ENCODE peak calls at places on chromosomes 3 and 15, in six cellular contexts. One of them, this sample, is unnamed.

GRCh38 chr15:81323944-81324881 is at the start of gene STARD5:
- DNase-seq in brain microvascular endothelial cell: peak; percentile 97
- DNase-seq in IMR-90: peak; percentile 96
- DNase-seq in adrenal gland: peak; percentile 99
- DNase-seq in PC-9: peak; percentile 84
- DNase-seq in spleen: peak; percentile 100
- DNase-seq in this sample: peak; percentile 99

GRCh38 chr15:52288051-52288942 is 7.3 kb downstream of the MYO5C start:
- DNase-seq in brain microvascular endothelial cell: no peak
- DNase-seq in IMR-90: peak; percentile 46
- DNase-seq in adrenal gland: no peak
- DNase-seq in PC-9: peak; percentile 90
- DNase-seq in spleen: no peak
- DNase-seq in this sample: no peak

GRCh38 chr15:80890341-80890972 is 99.2 kb downstream of the MESD start:
- DNase-seq in brain microvascular endothelial cell: peak; percentile 61
- DNase-seq in IMR-90: peak; percentile 42
- DNase-seq in adrenal gland: no peak
- DNase-seq in PC-9: no peak
- DNase-seq in spleen: no peak
- DNase-seq in this sample: no peak

GRCh38 chr3:58190882-58191281 is 19.9 kb downstream of the DNASE1L3 start:
- DNase-seq in brain microvascular endothelial cell: no peak
- DNase-seq in IMR-90: no peak
- DNase-seq in adrenal gland: no peak
- DNase-seq in PC-9: no peak
- DNase-seq in spleen: peak; percentile 24
- DNase-seq in this sample: no peak

GRCh38 chr3:155083313-155083905 is 3.3 kb downstream of the MME start:
- DNase-seq in brain microvascular endothelial cell: no peak
- DNase-seq in IMR-90: peak; percentile 20
- DNase-seq in adrenal gland: no peak
- DNase-seq in PC-9: no peak
- DNase-seq in spleen: no peak
- DNase-seq in this sample: no peak

GRCh38 chr3:95334461-95334860 is 1271.6 kb downstream of the NSUN3 start:
- DNase-seq in brain microvascular endothelial cell: no peak
- DNase-seq in IMR-90: no peak
- DNase-seq in adrenal gland: no peak
- DNase-seq in PC-9: no peak
- DNase-seq in spleen: no peak
- DNase-seq in this sample: no peak

GRCh38 chr3:178419078-178419477 is 117.2 kb upstream of the KCNMB2 start:
- DNase-seq in brain microvascular endothelial cell: peak; percentile 52
- DNase-seq in IMR-90: peak; percentile 59
- DNase-seq in adrenal gland: no peak
- DNase-seq in PC-9: no peak
- DNase-seq in spleen: no peak
- DNase-seq in this sample: no peak

GRCh38 chr3:133376805-133377204 is 23.1 kb upstream of the BFSP2 start:
- DNase-seq in brain microvascular endothelial cell: peak; percentile 16
- DNase-seq in IMR-90: no peak
- DNase-seq in adrenal gland: no peak
- DNase-seq in PC-9: no peak
- DNase-seq in spleen: no peak
- DNase-seq in this sample: no peak

GRCh38 chr3:178095522-178095921 is 440.7 kb upstream of the KCNMB2 start:
- DNase-seq in brain microvascular endothelial cell: no peak
- DNase-seq in IMR-90: no peak
- DNase-seq in adrenal gland: no peak
- DNase-seq in PC-9: no peak
- DNase-seq in spleen: no peak
- DNase-seq in this sample: no peak

GRCh38 chr3:67090472-67090871 is 92.4 kb downstream of the KBTBD8 start:
- DNase-seq in brain microvascular endothelial cell: peak; percentile 83
- DNase-seq in IMR-90: peak; percentile 82
- DNase-seq in adrenal gland: no peak
- DNase-seq in PC-9: no peak
- DNase-seq in spleen: no peak
- DNase-seq in this sample: no peak

GRCh38 chr15:60673156-60673555 is 194.2 kb upstream of the ICE2 start:
- DNase-seq in brain microvascular endothelial cell: no peak
- DNase-seq in IMR-90: no peak
- DNase-seq in adrenal gland: no peak
- DNase-seq in PC-9: no peak
- DNase-seq in spleen: no peak
- DNase-seq in this sample: no peak

GRCh38 chr15:98712845-98713584 is 64.7 kb downstream of the IGF1R start:
- DNase-seq in brain microvascular endothelial cell: no peak
- DNase-seq in IMR-90: no peak
- DNase-seq in adrenal gland: no peak
- DNase-seq in PC-9: no peak
- DNase-seq in spleen: no peak
- DNase-seq in this sample: no peak

GRCh38 chr3:48528043-48528442 is 24.1 kb upstream of the SHISA5 start:
- DNase-seq in brain microvascular endothelial cell: no peak
- DNase-seq in IMR-90: no peak
- DNase-seq in adrenal gland: no peak
- DNase-seq in PC-9: no peak
- DNase-seq in spleen: no peak
- DNase-seq in this sample: no peak

GRCh38 chr15:40160689-40161688 is at the start of gene BUB1B:
- DNase-seq in brain microvascular endothelial cell: peak; percentile 94
- DNase-seq in IMR-90: peak; percentile 87
- DNase-seq in adrenal gland: peak; percentile 95
- DNase-seq in PC-9: peak; percentile 92
- DNase-seq in spleen: peak; percentile 96
- DNase-seq in this sample: peak; percentile 92

GRCh38 chr3:125043599-125044151 is 12.1 kb downstream of the HEG1 start:
- DNase-seq in brain microvascular endothelial cell: no peak
- DNase-seq in IMR-90: no peak
- DNase-seq in adrenal gland: no peak
- DNase-seq in PC-9: no peak
- DNase-seq in spleen: no peak
- DNase-seq in this sample: no peak
- H3K27me3 ChIP-seq in brain microvascular endothelial cell: no peaks in the 10 kb centered on the region
- H3K27me3 ChIP-seq in IMR-90: no peaks in the 10 kb centered on the region
- H3K27me3 ChIP-seq in adrenal gland: no peaks in the 10 kb centered on the region
- H3K27me3 ChIP-seq in PC-9: no peaks in the 10 kb centered on the region
- H3K27me3 ChIP-seq in spleen: no peaks in the 10 kb centered on the region
- H3K27me3 ChIP-seq in this sample: no peaks in the 10 kb centered on the region

GRCh38 chr3:168622795-168623194 is 527.1 kb upstream of the GOLIM4 start:
- DNase-seq in brain microvascular endothelial cell: no peak
- DNase-seq in IMR-90: no peak
- DNase-seq in adrenal gland: no peak
- DNase-seq in PC-9: no peak
- DNase-seq in spleen: no peak
- DNase-seq in this sample: no peak
- H3K36me3 ChIP-seq in brain microvascular endothelial cell: no peaks in the 10 kb centered on the region
- H3K36me3 ChIP-seq in IMR-90: no peaks in the 10 kb centered on the region
- H3K36me3 ChIP-seq in adrenal gland: no peaks in the 10 kb centered on the region
- H3K36me3 ChIP-seq in PC-9: no peaks in the 10 kb centered on the region
- H3K36me3 ChIP-seq in spleen: no peaks in the 10 kb centered on the region
- H3K36me3 ChIP-seq in this sample: no peaks in the 10 kb centered on the region

GRCh38 chr3:193028283-193028682 is 110.6 kb upstream of the MB21D2 start:
- DNase-seq in brain microvascular endothelial cell: no peak
- DNase-seq in IMR-90: no peak
- DNase-seq in adrenal gland: no peak
- DNase-seq in PC-9: no peak
- DNase-seq in spleen: no peak
- DNase-seq in this sample: no peak

GRCh38 chr3:193031909-193032308 is 114.3 kb upstream of the MB21D2 start:
- DNase-seq in brain microvascular endothelial cell: no peak
- DNase-seq in IMR-90: no peak
- DNase-seq in adrenal gland: no peak
- DNase-seq in PC-9: no peak
- DNase-seq in spleen: no peak
- DNase-seq in this sample: no peak

GRCh38 chr3:193030276-193030675 is 112.6 kb upstream of the MB21D2 start:
- DNase-seq in brain microvascular endothelial cell: peak; percentile 30
- DNase-seq in IMR-90: peak; percentile 42
- DNase-seq in adrenal gland: no peak
- DNase-seq in PC-9: no peak
- DNase-seq in spleen: no peak
- DNase-seq in this sample: no peak

GRCh38 chr3:193033381-193033780 is 115.7 kb upstream of the MB21D2 start:
- DNase-seq in brain microvascular endothelial cell: no peak
- DNase-seq in IMR-90: no peak
- DNase-seq in adrenal gland: no peak
- DNase-seq in PC-9: no peak
- DNase-seq in spleen: no peak
- DNase-seq in this sample: no peak

DNA sequence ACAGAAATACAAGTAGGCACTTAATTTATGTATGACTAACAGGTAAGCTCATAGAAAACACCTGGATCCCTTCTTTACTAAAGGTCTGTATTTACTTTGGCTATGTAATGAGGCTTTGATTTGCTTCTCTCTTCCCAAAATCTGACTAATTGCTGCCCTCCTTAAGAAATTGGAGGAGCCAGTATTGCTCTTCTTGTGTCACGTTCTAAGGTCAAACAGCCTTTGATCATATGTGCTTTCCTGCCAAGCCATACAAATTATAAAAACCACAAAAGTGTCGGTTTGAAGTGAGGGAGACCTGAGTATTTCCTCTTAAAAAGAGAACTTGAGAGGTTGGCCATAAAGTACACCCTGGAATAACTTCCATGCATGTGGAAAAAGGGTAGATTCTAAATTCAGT is 112.1 kb upstream of the MB21D2 start:
- DNase-seq in brain microvascular endothelial cell: no peak
- DNase-seq in IMR-90: no peak
- DNase-seq in adrenal gland: no peak
- DNase-seq in PC-9: no peak
- DNase-seq in spleen: no peak
- DNase-seq in this sample: no peak
- H3K27me3 ChIP-seq in brain microvascular endothelial cell: no peaks in the 10 kb centered on the region
- H3K27me3 ChIP-seq in IMR-90: peaks cover 10% of the 10 kb centered on the region
- H3K27me3 ChIP-seq in adrenal gland: no peaks in the 10 kb centered on the region
- H3K27me3 ChIP-seq in PC-9: no peaks in the 10 kb centered on the region
- H3K27me3 ChIP-seq in spleen: no peaks in the 10 kb centered on the region
- H3K27me3 ChIP-seq in this sample: no peaks in the 10 kb centered on the region

GRCh38 chr3:152459572-152459971 is 190.8 kb downstream of the MBNL1 start:
- DNase-seq in brain microvascular endothelial cell: no peak
- DNase-seq in IMR-90: no peak
- DNase-seq in adrenal gland: no peak
- DNase-seq in PC-9: no peak
- DNase-seq in spleen: no peak
- DNase-seq in this sample: no peak
- H3K36me3 ChIP-seq in brain microvascular endothelial cell: peaks cover 20% of the 10 kb centered on the region
- H3K36me3 ChIP-seq in IMR-90: peaks cover 25% of the 10 kb centered on the region
- H3K36me3 ChIP-seq in adrenal gland: peaks cover 20% of the 10 kb centered on the region
- H3K36me3 ChIP-seq in PC-9: peaks cover 12% of the 10 kb centered on the region
- H3K36me3 ChIP-seq in spleen: peaks cover 34% of the 10 kb centered on the region
- H3K36me3 ChIP-seq in this sample: no peaks in the 10 kb centered on the region

GRCh38 chr3:194075802-194076460 is 60.0 kb upstream of the HES1 start:
- DNase-seq in brain microvascular endothelial cell: no peak
- DNase-seq in IMR-90: no peak
- DNase-seq in adrenal gland: no peak
- DNase-seq in PC-9: peak; percentile 68
- DNase-seq in spleen: no peak
- DNase-seq in this sample: no peak
- H3K27me3 ChIP-seq in brain microvascular endothelial cell: peaks cover 38% of the 10 kb centered on the region
- H3K27me3 ChIP-seq in IMR-90: peaks cover 57% of the 10 kb centered on the region
- H3K27me3 ChIP-seq in adrenal gland: no peaks in the 10 kb centered on the region
- H3K27me3 ChIP-seq in PC-9: no peaks in the 10 kb centered on the region
- H3K27me3 ChIP-seq in spleen: no peaks in the 10 kb centered on the region
- H3K27me3 ChIP-seq in this sample: no peaks in the 10 kb centered on the region

DNA sequence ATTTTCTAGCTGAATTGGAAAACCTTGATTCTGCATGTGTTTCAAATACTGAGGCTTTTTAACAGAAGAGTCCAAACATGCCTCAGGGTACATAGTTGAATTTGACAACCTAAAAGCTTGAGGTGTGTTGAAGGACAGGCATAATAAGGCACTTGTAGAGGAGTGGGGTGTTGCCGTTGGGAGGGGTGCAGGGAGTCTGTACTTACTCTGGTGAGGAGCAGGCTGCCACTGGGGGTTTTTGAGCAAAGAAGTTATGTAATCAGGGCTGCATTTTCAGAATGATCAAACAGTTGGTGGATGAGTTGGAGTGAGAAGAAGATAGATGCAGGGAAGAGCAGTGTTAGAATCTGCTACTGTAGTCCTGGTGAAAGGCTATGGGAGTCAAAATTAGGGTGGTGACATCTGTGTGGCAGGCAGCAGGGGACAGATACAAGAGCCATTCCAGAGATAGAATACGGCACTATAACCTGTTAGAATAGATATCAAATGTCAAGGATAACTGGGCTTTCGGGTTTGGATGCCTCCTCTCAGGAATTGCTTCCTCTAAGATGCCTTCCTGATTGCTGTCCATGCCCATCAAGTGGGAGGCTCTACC is 161.6 kb downstream of the GHSR start:
- DNase-seq in brain microvascular endothelial cell: no peak
- DNase-seq in IMR-90: no peak
- DNase-seq in adrenal gland: no peak
- DNase-seq in PC-9: no peak
- DNase-seq in spleen: no peak
- DNase-seq in this sample: no peak
- H3K36me3 ChIP-seq in brain microvascular endothelial cell: peaks cover 56% of the 10 kb centered on the region
- H3K36me3 ChIP-seq in IMR-90: peaks cover 36% of the 10 kb centered on the region
- H3K36me3 ChIP-seq in adrenal gland: peaks cover 31% of the 10 kb centered on the region
- H3K36me3 ChIP-seq in PC-9: peaks cover 89% of the 10 kb centered on the region
- H3K36me3 ChIP-seq in spleen: no peaks in the 10 kb centered on the region
- H3K36me3 ChIP-seq in this sample: no peaks in the 10 kb centered on the region

DNA sequence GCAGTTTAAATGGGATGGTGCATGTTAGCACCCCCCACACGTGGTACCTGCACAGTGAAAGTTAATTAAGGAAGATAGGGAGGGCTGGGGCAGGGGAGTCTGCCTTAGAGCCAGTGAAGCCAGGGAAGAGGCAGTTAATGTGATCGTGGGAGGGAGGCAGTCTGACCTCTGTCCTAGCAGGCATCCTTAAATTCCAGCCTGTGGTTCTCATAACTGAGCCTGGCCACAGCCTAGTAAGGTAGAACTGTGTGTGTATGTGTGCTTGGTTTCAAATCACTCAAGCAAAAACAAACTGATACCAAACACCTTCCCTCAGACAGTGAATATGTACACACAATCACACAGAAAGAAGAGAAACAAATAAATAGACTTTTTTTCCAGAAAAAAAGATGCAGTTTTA is 319.1 kb upstream of the TLE3 start:
- DNase-seq in brain microvascular endothelial cell: no peak
- DNase-seq in IMR-90: no peak
- DNase-seq in adrenal gland: no peak
- DNase-seq in PC-9: no peak
- DNase-seq in spleen: no peak
- DNase-seq in this sample: no peak
- H3K27me3 ChIP-seq in brain microvascular endothelial cell: peaks cover 39% of the 10 kb centered on the region
- H3K27me3 ChIP-seq in IMR-90: peaks cover 78% of the 10 kb centered on the region
- H3K27me3 ChIP-seq in adrenal gland: peaks cover 9% of the 10 kb centered on the region
- H3K27me3 ChIP-seq in PC-9: no peaks in the 10 kb centered on the region
- H3K27me3 ChIP-seq in spleen: peaks cover 7% of the 10 kb centered on the region
- H3K27me3 ChIP-seq in this sample: no peaks in the 10 kb centered on the region

DNA sequence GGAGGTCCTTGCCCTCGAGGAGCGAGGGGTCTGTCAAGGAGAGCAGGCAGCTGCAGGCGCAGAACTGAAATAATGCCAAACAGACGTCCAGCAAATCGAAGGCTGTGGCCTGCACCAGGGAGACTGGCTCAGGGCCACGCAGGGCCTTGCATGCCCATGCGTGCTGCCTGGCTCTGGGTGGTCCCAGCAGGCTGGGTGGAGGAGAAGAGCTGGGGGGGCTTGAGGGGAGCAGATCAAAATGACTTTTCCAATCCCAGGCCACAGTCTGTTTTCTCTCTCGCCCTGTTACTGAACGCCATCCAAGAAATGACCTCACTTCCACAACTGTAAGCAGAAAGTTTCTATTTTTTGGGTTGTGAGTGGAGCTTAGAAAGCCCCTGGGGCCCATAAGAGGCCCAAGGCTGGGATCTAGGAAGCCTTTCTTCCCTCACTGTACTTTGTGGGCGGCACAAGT is 96.9 kb upstream of the RPL32 start:
- DNase-seq in brain microvascular endothelial cell: no peak
- DNase-seq in IMR-90: peak; percentile 57
- DNase-seq in adrenal gland: no peak
- DNase-seq in PC-9: no peak
- DNase-seq in spleen: no peak
- DNase-seq in this sample: peak; percentile 50
- H3K36me3 ChIP-seq in brain microvascular endothelial cell: peaks cover 15% of the 10 kb centered on the region
- H3K36me3 ChIP-seq in IMR-90: peaks cover 47% of the 10 kb centered on the region
- H3K36me3 ChIP-seq in adrenal gland: peaks cover 57% of the 10 kb centered on the region
- H3K36me3 ChIP-seq in PC-9: peaks cover 5% of the 10 kb centered on the region
- H3K36me3 ChIP-seq in spleen: peaks cover 90% of the 10 kb centered on the region
- H3K36me3 ChIP-seq in this sample: no peaks in the 10 kb centered on the region